ENCODE peak calls at places on chromosome 11, in eight cellular contexts. H, R, P, N, Y, U, A and O are unnamed samples.

GRCh38 chr11:69316941-69317340 is 23.0 kb downstream of the MYEOV start:
- DNase-seq in H (no peak), R (no peak), P (no peak), N (no peak), Y (no peak), U (no peak), A (no peak), O (no peak)

GRCh38 chr11:24198458-24198857 is 298.4 kb upstream of the LUZP2 start:
- DNase-seq in H (no peak), R (peak), P (no peak), N (no peak), Y (no peak), U (no peak), A (no peak), O (no peak)

GRCh38 chr11:30567148-30567547 is 19.0 kb downstream of the MPPED2 start:
- DNase-seq in H (no peak), R (no peak), P (no peak), N (no peak), Y (no peak), U (no peak), A (no peak), O (no peak)

GRCh38 chr11:95135155-95135554 is 45.5 kb downstream of the ENDOD1 start:
- DNase-seq in H (no peak), R (no peak), P (no peak), N (no peak), Y (no peak), U (no peak), A (no peak), O (no peak)

GRCh38 chr11:9693801-9694553 is 30.1 kb downstream of the SWAP70 start:
- DNase-seq in H (no peak), R (no peak), P (no peak), N (no peak), Y (no peak), U (no peak), A (no peak), O (no peak)

GRCh38 chr11:95296621-95297025 is 65.6 kb upstream of the SESN3 start:
- DNase-seq in H (peak), R (no peak), P (no peak), N (no peak), Y (no peak), U (no peak), A (peak), O (no peak)

GRCh38 chr11:65132988-65133700 is 1.2 kb downstream of the SYVN1 start:
- DNase-seq in H (peak), R (peak), P (no peak), N (no peak), Y (peak), U (peak), A (peak), O (no peak)

GRCh38 chr11:44316388-44317240 is 6.7 kb upstream of the ALX4 start:
- DNase-seq in H (no peak), R (no peak), P (no peak), N (no peak), Y (peak), U (peak), A (no peak), O (no peak)